ENCODE peak calls at places on chromosomes 12 and 14, in four cellular contexts. Y is uterus, L is fibroblast of lung, O is upper lobe of right lung. N is an unnamed sample. For H3K36me3, the result is how much of the 10 kb centered on the place peaks cover.

GRCh38 chr12:5244513-5244972 is 187.4 kb upstream of the NTF3 start:
- DNase-seq in O (no peak), Y (no peak), L (no peak), N (no peak)

GRCh38 chr14:73887704-73888459 is 1.2 kb downstream of the ZNF410 start:
- DNase-seq in Y (no peak), L (no peak), O (no peak), N (no peak)

GRCh38 chr14:32225378-32225920 is 22.4 kb upstream of the RNU6-8 start:
- DNase-seq in Y (no peak), O (no peak), L (no peak), N (no peak)

GRCh38 chr12:107736914-107737313 is 24.0 kb downstream of the PRDM4 start:
- DNase-seq in Y (no peak), L (no peak), O (no peak), N (no peak)

GRCh38 chr12:99910342-99910741 is 74.4 kb downstream of the ANKS1B start:
- DNase-seq in L (peak), Y (no peak), O (no peak), N (no peak)

GRCh38 chr12:57740656-57741412 is 2.3 kb upstream of the AGAP2 start:
- DNase-seq in L (no peak), Y (no peak), O (no peak), N (no peak)

GRCh38 chr14:94113073-94113472 is 2.5 kb downstream of the IFI27 start:
- DNase-seq in L (no peak), O (no peak), Y (no peak), N (no peak)

GRCh38 chr14:67962215-67962644 is 142.7 kb downstream of the RAD51B start:
- DNase-seq in L (no peak), Y (no peak), O (no peak), N (no peak)

GRCh38 chr12:6167327-6168280 is 32.6 kb upstream of the CD9 start:
- DNase-seq in O (peak), Y (peak), L (peak), N (peak)

GRCh38 chr14:24065408-24065807 is 6.0 kb upstream of the CPNE6 start:
- DNase-seq in L (no peak), O (peak), Y (no peak), N (no peak)

GRCh38 chr12:65755596-65755978 is 68.7 kb upstream of the HMGA2 start:
- DNase-seq in Y (no peak), O (no peak), L (peak), N (no peak)

GRCh38 chr14:34593740-34594375 is 36.1 kb downstream of the SNX6 start:
- DNase-seq in L (peak), Y (no peak), O (peak), N (no peak)

GRCh38 chr14:34596891-34597290 is 33.1 kb downstream of the SNX6 start:
- DNase-seq in Y (no peak), L (no peak), O (no peak), N (no peak)

GRCh38 chr14:34592623-34593022 is 37.3 kb downstream of the SNX6 start:
- DNase-seq in Y (no peak), L (no peak), O (no peak), N (no peak)
- H3K36me3 ChIP-seq in Y (under half), L (under half), O (half or more), N (half or more)

GRCh38 chr12:115407723-115408122 is 723.7 kb upstream of the TBX3 start:
- DNase-seq in L (no peak), O (no peak), Y (no peak), N (no peak)
- TF ChIP-seq CTCF in L (no peak), O (no peak), Y (no peak), N (no peak)

GRCh38 chr12:132043216-132043615 is 93.5 kb downstream of the EP400 start:
- DNase-seq in O (peak), Y (no peak), L (no peak), N (no peak)
- H3K36me3 ChIP-seq in O (half or more), Y (under half), L (under half), N (half or more)

DNA sequence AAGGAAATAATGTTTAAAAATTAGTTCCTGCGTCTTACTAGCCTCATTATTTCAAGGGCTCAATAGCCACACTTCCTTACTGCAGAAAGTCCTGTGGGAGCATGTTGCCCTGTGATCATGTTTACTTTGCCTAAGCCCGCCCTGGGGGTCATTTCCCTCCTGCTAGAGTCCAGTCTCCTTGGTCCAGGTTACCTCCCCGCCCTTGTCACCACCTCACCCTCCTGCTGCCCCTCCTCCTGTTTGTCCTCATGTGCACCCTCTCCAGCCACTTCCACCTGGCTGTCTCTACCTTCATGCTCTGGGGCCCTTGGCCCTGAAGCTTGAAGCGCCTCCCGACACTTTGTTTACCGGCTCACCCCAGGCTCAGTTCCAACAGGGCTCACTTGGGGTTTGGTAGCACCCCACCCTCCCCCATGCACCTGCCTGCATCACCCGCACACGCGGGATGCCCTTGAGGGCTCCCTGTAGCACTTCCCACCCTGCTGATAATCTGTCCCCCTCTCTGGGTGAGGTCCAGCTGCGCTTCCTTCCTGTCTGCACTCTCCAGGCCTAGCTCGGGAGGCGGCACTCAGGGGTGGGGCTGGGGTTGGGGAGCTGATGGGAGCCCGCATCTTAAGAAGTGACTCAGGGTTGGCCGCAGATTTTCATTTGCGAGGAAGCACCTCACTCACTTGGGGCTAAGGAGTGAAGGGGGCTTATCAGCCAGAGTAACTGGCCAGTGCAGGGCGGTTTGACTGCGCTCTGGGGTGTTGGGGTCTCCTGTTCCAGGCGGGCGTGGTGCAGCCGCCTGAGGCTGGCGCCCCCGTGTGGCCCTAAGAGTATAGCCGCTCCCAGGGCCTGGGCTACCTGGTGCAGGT is 40.1 kb downstream of the SMIM41 start:
- DNase-seq in Y (no peak), L (peak), O (no peak), N (no peak)
- TF ChIP-seq CTCF in Y (no peak), L (peak), O (peak), N (peak)

GRCh38 chr14:102377696-102378095 is 15.0 kb downstream of the TECPR2 start:
- DNase-seq in L (no peak), Y (no peak), O (no peak), N (no peak)
- H3K36me3 ChIP-seq in L (under half), Y (under half), O (under half), N (under half)

GRCh38 chr14:62117010-62117717 is 354.9 kb downstream of the SNAPC1 start:
- DNase-seq in Y (peak), L (peak), O (peak), N (peak)
- TF ChIP-seq CTCF in Y (no peak), L (peak), O (peak), N (no peak)

DNA sequence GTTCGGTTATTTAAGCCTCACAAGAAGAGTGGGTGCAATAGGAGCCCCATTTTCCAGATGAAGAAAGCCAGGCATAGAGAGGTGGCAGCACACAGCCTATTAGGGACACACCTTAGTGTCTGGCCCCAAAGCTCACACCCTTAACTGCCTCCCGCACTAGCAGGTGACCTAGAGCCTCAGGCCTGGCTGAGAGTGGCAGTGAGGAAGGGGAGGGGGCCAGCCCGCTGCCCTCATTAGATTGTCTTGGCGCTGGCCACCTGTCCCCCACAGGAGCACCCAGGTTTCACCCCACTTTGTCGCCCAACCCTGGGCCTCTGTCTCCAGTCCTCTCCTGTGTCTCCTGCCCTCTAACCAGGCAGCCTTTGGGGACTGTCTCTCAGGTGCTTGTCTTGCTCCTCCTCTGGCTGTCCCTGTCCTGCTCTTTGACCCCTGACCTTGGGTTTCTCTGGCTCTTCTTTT is 18.5 kb upstream of the PGF start:
- DNase-seq in Y (no peak), O (no peak), L (no peak), N (no peak)
- H3K36me3 ChIP-seq in Y (under half), O (under half), L (under half), N (under half)

DNA sequence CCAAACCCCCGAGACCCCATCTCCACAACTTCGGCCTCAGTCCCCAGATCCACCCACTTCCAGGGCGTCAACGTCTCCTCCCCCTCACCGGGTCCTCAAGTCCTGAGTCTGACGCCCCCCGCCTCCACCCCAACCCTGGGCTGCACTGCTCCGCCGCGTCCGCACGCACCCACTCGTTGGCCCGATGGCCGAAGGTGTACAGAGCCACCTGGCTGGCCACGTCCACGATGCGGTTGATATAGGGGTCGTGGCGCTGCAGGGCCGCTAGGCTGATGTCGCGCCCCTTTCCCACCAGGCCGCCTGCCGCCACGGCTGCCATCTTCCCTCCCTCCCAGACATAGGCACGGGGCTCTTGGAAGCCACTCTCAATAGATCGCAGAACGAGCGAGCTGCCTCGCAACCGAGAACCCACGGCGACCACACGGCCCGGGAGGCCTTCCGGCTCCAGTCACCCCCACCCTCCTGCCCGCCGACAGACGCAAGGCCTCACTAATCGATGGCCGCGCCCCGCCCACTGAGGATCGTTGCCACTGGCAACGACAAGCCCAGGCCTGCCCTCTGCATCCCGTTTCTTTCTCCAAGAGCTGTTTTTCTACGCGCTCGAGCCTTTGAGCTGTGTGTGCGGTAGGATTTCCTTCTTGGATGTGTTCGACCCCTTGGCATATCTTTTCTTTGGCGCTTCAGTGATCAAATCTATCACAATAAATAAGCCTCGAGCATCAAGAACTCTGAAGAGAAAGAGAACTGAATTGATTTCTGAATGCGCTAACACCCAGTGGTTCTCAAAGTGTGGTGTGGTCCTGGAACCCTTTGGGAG is at the start of gene DCP1B:
- DNase-seq in Y (peak), L (peak), O (peak), N (peak)
- TF ChIP-seq CTCF in Y (no peak), L (no peak), O (no peak), N (peak)

N was measured in right atrium auricular region.